ENCODE peak calls at places on chromosomes 6 and 20, in six cellular contexts. One of them, this sample, is unnamed.

GRCh38 chr20:56914532-56914931 is 285.4 kb downstream of the TFAP2C start:
- DNase-seq in NCI-H524: no peak
- DNase-seq in activated CD4-positive, alpha-beta T cell treated with anti-CD3 and anti-CD28 coated beads, Interleukin-2, amount 50 U/mL, for 4 hours: no peak
- DNase-seq in ACHN: no peak
- DNase-seq in SHP77: no peak
- DNase-seq in NCI-H1105: no peak
- DNase-seq in this sample: no peak

GRCh38 chr20:35561268-35561667 is 19.4 kb downstream of the ERGIC3 start:
- DNase-seq in SHP77: peak; percentile 38
- DNase-seq in activated CD4-positive, alpha-beta T cell treated with anti-CD3 and anti-CD28 coated beads, Interleukin-2, amount 50 U/mL, for 4 hours: no peak
- DNase-seq in NCI-H1105: peak; percentile 77
- DNase-seq in NCI-H524: peak; percentile 88
- DNase-seq in ACHN: peak; percentile 76
- DNase-seq in this sample: peak; percentile 57

GRCh38 chr20:58306421-58307261 is 2.9 kb upstream of the RAB22A start:
- DNase-seq in SHP77: peak; percentile 55
- DNase-seq in activated CD4-positive, alpha-beta T cell treated with anti-CD3 and anti-CD28 coated beads, Interleukin-2, amount 50 U/mL, for 4 hours: peak; percentile 66
- DNase-seq in ACHN: peak; percentile 83
- DNase-seq in NCI-H524: no peak
- DNase-seq in NCI-H1105: no peak
- DNase-seq in this sample: no peak

GRCh38 chr6:35911871-35912653 is 8.8 kb downstream of the SRPK1 start:
- DNase-seq in NCI-H1105: no peak
- DNase-seq in ACHN: no peak
- DNase-seq in activated CD4-positive, alpha-beta T cell treated with anti-CD3 and anti-CD28 coated beads, Interleukin-2, amount 50 U/mL, for 4 hours: no peak
- DNase-seq in NCI-H524: no peak
- DNase-seq in SHP77: no peak
- DNase-seq in this sample: no peak

GRCh38 chr6:85483041-85483700 is 33.3 kb downstream of the NT5E start:
- DNase-seq in NCI-H1105: peak; percentile 42
- DNase-seq in NCI-H524: peak; percentile 4
- DNase-seq in ACHN: peak; percentile 69
- DNase-seq in activated CD4-positive, alpha-beta T cell treated with anti-CD3 and anti-CD28 coated beads, Interleukin-2, amount 50 U/mL, for 4 hours: peak; percentile 61
- DNase-seq in SHP77: peak; percentile 19
- DNase-seq in this sample: peak; percentile 45

GRCh38 chr6:36353411-36353915 is 16.8 kb upstream of the BNIP5 start:
- DNase-seq in NCI-H1105: no peak
- DNase-seq in SHP77: no peak
- DNase-seq in NCI-H524: no peak
- DNase-seq in activated CD4-positive, alpha-beta T cell treated with anti-CD3 and anti-CD28 coated beads, Interleukin-2, amount 50 U/mL, for 4 hours: no peak
- DNase-seq in ACHN: no peak
- DNase-seq in this sample: no peak

GRCh38 chr6:133131621-133132020 is 109.5 kb upstream of the EYA4 start:
- DNase-seq in SHP77: no peak
- DNase-seq in NCI-H1105: no peak
- DNase-seq in NCI-H524: no peak
- DNase-seq in ACHN: no peak
- DNase-seq in activated CD4-positive, alpha-beta T cell treated with anti-CD3 and anti-CD28 coated beads, Interleukin-2, amount 50 U/mL, for 4 hours: no peak
- DNase-seq in this sample: no peak

GRCh38 chr20:47816487-47817451 is 31.5 kb upstream of the SULF2 start:
- DNase-seq in NCI-H1105: no peak
- DNase-seq in SHP77: no peak
- DNase-seq in activated CD4-positive, alpha-beta T cell treated with anti-CD3 and anti-CD28 coated beads, Interleukin-2, amount 50 U/mL, for 4 hours: no peak
- DNase-seq in ACHN: no peak
- DNase-seq in NCI-H524: no peak
- DNase-seq in this sample: peak; percentile 42

GRCh38 chr6:154127638-154128037 is 88.6 kb downstream of the OPRM1 start:
- DNase-seq in NCI-H1105: no peak
- DNase-seq in activated CD4-positive, alpha-beta T cell treated with anti-CD3 and anti-CD28 coated beads, Interleukin-2, amount 50 U/mL, for 4 hours: no peak
- DNase-seq in SHP77: no peak
- DNase-seq in NCI-H524: no peak
- DNase-seq in ACHN: no peak
- DNase-seq in this sample: no peak

GRCh38 chr6:156988276-156989158 is 211.3 kb downstream of the ARID1B start:
- DNase-seq in NCI-H524: no peak
- DNase-seq in ACHN: no peak
- DNase-seq in SHP77: no peak
- DNase-seq in NCI-H1105: no peak
- DNase-seq in activated CD4-positive, alpha-beta T cell treated with anti-CD3 and anti-CD28 coated beads, Interleukin-2, amount 50 U/mL, for 4 hours: no peak
- DNase-seq in this sample: peak; percentile 70

GRCh38 chr6:19879663-19880062 is 42.5 kb downstream of the ID4 start:
- DNase-seq in NCI-H524: no peak
- DNase-seq in SHP77: no peak
- DNase-seq in activated CD4-positive, alpha-beta T cell treated with anti-CD3 and anti-CD28 coated beads, Interleukin-2, amount 50 U/mL, for 4 hours: no peak
- DNase-seq in NCI-H1105: peak; percentile 93
- DNase-seq in ACHN: no peak
- DNase-seq in this sample: peak; percentile 98

GRCh38 chr6:168247456-168248147 is 72.0 kb downstream of the DACT2 start:
- DNase-seq in activated CD4-positive, alpha-beta T cell treated with anti-CD3 and anti-CD28 coated beads, Interleukin-2, amount 50 U/mL, for 4 hours: no peak
- DNase-seq in SHP77: peak; percentile 80
- DNase-seq in NCI-H1105: peak; percentile 94
- DNase-seq in NCI-H524: no peak
- DNase-seq in ACHN: peak; percentile 3
- DNase-seq in this sample: peak; percentile 1

GRCh38 chr6:85756982-85757381 is 114.3 kb upstream of the SYNCRIP start:
- DNase-seq in NCI-H524: no peak
- DNase-seq in NCI-H1105: peak; percentile 22
- DNase-seq in SHP77: no peak
- DNase-seq in ACHN: peak; percentile 28
- DNase-seq in activated CD4-positive, alpha-beta T cell treated with anti-CD3 and anti-CD28 coated beads, Interleukin-2, amount 50 U/mL, for 4 hours: no peak
- DNase-seq in this sample: peak; percentile 15

GRCh38 chr20:20499469-20499868 is 131.6 kb downstream of the INSM1 start:
- DNase-seq in SHP77: no peak
- DNase-seq in ACHN: no peak
- DNase-seq in NCI-H1105: no peak
- DNase-seq in activated CD4-positive, alpha-beta T cell treated with anti-CD3 and anti-CD28 coated beads, Interleukin-2, amount 50 U/mL, for 4 hours: no peak
- DNase-seq in NCI-H524: no peak
- DNase-seq in this sample: no peak

GRCh38 chr20:32979201-32979998 is 24.8 kb downstream of the SUN5 start:
- DNase-seq in NCI-H1105: no peak
- DNase-seq in activated CD4-positive, alpha-beta T cell treated with anti-CD3 and anti-CD28 coated beads, Interleukin-2, amount 50 U/mL, for 4 hours: no peak
- DNase-seq in SHP77: no peak
- DNase-seq in ACHN: no peak
- DNase-seq in NCI-H524: no peak
- DNase-seq in this sample: no peak

GRCh38 chr6:35258858-35259193 is 709 bp upstream of the ZNF76 start:
- DNase-seq in activated CD4-positive, alpha-beta T cell treated with anti-CD3 and anti-CD28 coated beads, Interleukin-2, amount 50 U/mL, for 4 hours: peak; percentile 38
- DNase-seq in NCI-H1105: peak; percentile 22
- DNase-seq in NCI-H524: no peak
- DNase-seq in SHP77: peak; percentile 67
- DNase-seq in ACHN: peak; percentile 61
- DNase-seq in this sample: peak; percentile 80

GRCh38 chr20:25126630-25127029 is 44.7 kb upstream of the VSX1 start:
- DNase-seq in SHP77: no peak
- DNase-seq in activated CD4-positive, alpha-beta T cell treated with anti-CD3 and anti-CD28 coated beads, Interleukin-2, amount 50 U/mL, for 4 hours: no peak
- DNase-seq in NCI-H524: no peak
- DNase-seq in NCI-H1105: no peak
- DNase-seq in ACHN: no peak
- DNase-seq in this sample: no peak

GRCh38 chr6:128507337-128508310 is 12.8 kb downstream of the PTPRK start:
- DNase-seq in NCI-H1105: no peak
- DNase-seq in ACHN: no peak
- DNase-seq in NCI-H524: no peak
- DNase-seq in activated CD4-positive, alpha-beta T cell treated with anti-CD3 and anti-CD28 coated beads, Interleukin-2, amount 50 U/mL, for 4 hours: no peak
- DNase-seq in SHP77: no peak
- DNase-seq in this sample: no peak

GRCh38 chr6:89073014-89073620 is 7.4 kb upstream of the PNRC1 start:
- DNase-seq in activated CD4-positive, alpha-beta T cell treated with anti-CD3 and anti-CD28 coated beads, Interleukin-2, amount 50 U/mL, for 4 hours: no peak
- DNase-seq in NCI-H524: no peak
- DNase-seq in SHP77: no peak
- DNase-seq in ACHN: no peak
- DNase-seq in NCI-H1105: no peak
- DNase-seq in this sample: no peak